ENCODE peak calls at places on chromosomes 7 and 10, in five cellular contexts. X is mesenchymal stem cell; P is fibroblast of mammary gland; Z is CD8-positive, alpha-beta memory T cell; O is Caco-2. H is an unnamed sample.

GRCh38 chr7:87223666-87224065 is 4.1 kb upstream of the TMEM243 start:
- DNase-seq in O (no peak), P (peak), X (peak), Z (no peak), H (no peak)

GRCh38 chr10:112553315-112553714 is 106.3 kb downstream of the VTI1A start:
- DNase-seq in Z (no peak), X (no peak), O (no peak), P (no peak), H (no peak)

GRCh38 chr10:49285232-49285631 is 13.7 kb upstream of the C10orf71 start:
- DNase-seq in Z (no peak), P (peak), X (no peak), O (no peak), H (no peak)

GRCh38 chr10:11853468-11853867 is 30.3 kb downstream of the PROSER2 start:
- DNase-seq in Z (no peak), P (no peak), X (no peak), O (no peak), H (no peak)

GRCh38 chr10:86585726-86586048 is 64.1 kb upstream of the WAPL start:
- DNase-seq in O (no peak), P (no peak), X (no peak), Z (no peak), H (no peak)

GRCh38 chr7:41003031-41003925 is 699.6 kb downstream of the INHBA start:
- DNase-seq in X (no peak), P (peak), Z (no peak), O (peak), H (peak)

GRCh38 chr7:1966631-1967200 is 266.0 kb downstream of the MAD1L1 start:
- DNase-seq in O (no peak), P (no peak), X (no peak), Z (no peak), H (no peak)

GRCh38 chr10:125128397-125129075 is 31.8 kb downstream of the CTBP2 start:
- DNase-seq in Z (no peak), O (no peak), X (no peak), P (peak), H (no peak)

GRCh38 chr7:87926581-87927461 is 7.2 kb upstream of the ADAM22 start:
- DNase-seq in O (peak), P (peak), Z (no peak), X (peak), H (peak)

GRCh38 chr10:31822150-31822549 is 106.5 kb downstream of the ARHGAP12 start:
- DNase-seq in Z (no peak), X (no peak), P (no peak), O (no peak), H (peak)
- H3K4me3 ChIP-seq in Z (no peak), X (no peak), P (no peak), O (no peak), H (no peak)

DNA sequence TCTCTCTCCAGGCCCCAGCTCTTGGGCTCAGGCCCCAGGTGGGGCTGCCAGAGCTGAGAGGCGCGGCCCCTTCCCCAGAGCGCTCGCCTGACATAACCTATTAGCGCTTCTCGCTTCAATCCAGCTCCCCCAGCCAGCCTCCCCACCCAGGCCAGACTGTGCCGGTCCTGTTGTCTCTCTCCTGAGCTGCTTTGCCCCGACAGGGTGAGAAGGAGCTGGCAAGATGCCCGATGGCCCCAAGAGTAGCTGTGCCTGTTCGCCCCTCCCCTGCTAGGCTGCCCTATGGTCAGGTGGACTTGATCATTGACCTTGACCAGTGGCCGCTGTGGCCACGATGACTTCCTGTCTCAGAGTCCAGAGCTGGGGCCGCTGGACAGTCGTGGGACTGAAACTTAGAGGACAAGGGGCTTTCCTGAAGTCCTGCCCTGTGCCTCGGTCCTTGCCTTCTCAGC is 9.1 kb downstream of the TMEM270 start:
- DNase-seq in O (no peak), Z (no peak), P (no peak), X (no peak), H (no peak)
- H3K4me3 ChIP-seq in O (no peak), Z (no peak), P (no peak), X (no peak), H (no peak)

DNA sequence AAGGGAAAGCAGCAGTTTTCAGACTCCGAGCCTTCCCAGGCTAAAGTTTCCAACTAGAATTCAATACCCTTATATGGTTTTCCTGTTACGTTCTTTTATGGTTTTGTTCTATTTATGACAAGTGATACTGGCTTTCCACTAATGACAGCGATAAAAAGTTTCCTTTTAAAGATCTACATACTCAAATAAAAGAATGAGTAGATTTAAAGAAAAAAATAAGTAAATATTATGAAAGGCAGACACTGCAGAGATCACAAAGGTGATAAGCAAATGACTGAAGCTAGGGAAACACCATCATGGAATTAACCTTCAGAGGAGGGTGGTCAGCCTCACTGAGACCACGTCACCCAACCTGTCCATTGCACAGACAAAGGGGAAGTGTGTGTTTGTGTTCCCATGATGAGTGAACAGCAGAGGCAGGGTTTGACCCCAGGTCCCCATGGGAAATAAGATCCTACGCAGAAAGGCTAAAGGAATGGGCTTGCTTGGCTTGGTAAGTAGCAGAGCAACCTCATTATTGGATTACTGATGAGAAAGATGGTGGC is 4.0 kb downstream of the VSIR start:
- DNase-seq in P (peak), O (no peak), Z (no peak), X (no peak), H (peak)
- H3K4me3 ChIP-seq in P (no peak), O (no peak), Z (peak), X (no peak), H (peak)

DNA sequence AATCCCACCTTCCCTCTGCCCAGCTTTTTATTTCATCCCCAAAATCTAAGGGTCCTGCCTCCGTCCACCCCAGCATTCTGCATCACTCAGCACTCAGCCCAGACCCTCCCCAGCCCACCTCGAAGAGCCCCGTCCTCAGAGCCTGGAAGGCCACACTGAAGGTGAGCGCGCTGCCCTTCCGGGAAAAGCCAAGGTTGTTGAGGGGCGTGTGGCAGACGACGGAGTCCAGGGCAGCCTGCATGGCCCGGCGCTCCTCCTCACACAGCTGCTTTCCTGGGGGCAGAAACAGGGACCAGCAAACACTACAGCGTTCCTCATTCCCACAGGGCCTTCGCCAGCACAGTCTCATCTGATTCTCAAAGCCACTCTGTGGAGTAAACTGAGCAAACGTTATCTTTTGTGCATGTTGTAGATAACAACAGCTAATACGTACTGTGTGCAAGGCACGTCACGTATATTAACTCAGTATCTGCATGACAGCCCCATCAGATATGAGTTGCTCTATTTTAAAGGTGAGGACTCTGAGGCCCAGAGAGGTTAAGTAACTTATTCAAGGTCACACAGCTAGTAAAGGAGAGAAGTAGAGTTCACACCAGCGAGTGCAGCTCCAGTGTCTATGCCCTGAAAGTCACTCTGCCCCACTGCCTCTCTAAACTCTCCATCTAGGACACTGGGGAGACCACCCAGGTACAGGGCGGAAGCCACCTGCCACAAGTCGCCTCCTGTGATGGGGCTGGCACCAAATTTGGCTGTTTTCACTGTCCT is 2.8 kb downstream of the TRAPPC14 start:
- DNase-seq in X (no peak), P (no peak), O (no peak), Z (no peak), H (no peak)
- H3K4me3 ChIP-seq in X (no peak), P (no peak), O (no peak), Z (no peak), H (no peak)

DNA sequence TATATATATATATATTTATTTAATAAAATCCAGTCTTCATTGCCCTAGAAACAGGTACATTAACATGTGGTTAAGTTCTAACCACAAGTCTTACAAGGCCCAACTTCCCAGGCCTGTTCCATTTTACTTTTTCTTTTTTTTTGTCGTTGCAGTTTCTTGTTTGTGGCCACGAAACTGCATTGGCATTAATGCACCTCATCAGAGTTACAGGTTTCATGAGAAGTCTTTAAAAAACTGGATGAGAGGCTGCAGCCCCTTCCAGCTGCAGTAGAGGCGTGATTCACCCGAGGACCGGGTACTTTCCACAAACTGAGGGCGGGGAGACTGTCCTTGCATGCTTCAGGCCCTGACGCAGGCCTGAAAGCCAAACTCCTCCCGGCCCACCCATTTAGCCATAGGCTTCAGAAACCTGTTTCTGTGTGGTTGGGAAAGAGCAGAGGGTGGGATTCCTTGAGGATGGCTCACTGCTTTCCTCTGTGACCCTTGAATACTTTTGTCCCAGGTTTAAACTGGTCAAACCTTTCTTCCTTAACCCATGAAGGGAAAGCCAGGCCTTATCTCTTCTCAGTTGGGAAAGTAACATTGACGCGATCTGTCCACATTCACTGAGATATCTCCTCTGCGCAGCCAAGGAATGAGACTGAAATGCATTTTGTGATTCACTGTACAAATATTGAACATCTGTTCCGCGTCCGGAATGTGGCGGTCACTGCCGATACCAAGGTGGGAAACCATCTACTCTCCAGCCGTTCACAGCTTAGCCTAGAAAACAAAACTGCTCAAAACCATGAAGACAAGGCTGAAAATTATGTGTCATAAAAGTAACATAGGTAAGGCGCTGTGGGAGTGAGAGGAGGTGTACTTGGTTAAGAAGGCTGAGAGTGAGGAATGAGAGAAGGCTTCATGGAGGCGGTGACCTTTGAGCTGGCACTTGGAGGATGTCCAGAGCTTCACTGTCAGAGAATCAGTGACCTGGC is 311.7 kb downstream of the GATA3 start:
- DNase-seq in O (peak), Z (peak), X (peak), P (no peak), H (peak)
- H3K4me3 ChIP-seq in O (peak), Z (no peak), X (no peak), P (no peak), H (no peak)

GRCh38 chr7:26441640-26442277 is 150.1 kb downstream of the SNX10 start:
- DNase-seq in P (no peak), X (no peak), Z (no peak), O (no peak), H (no peak)
- H3K4me3 ChIP-seq in P (no peak), X (no peak), Z (no peak), O (no peak), H (no peak)

GRCh38 chr7:55020481-55020871 is 1.7 kb downstream of the EGFR start:
- DNase-seq in Z (no peak), X (peak), O (no peak), P (peak), H (peak)
- H3K4me3 ChIP-seq in Z (no peak), X (peak), O (peak), P (peak), H (peak)

GRCh38 chr7:156516791-156517378 is 123.7 kb upstream of the RNF32 start:
- DNase-seq in P (no peak), O (no peak), X (no peak), Z (no peak), H (no peak)
- H3K4me3 ChIP-seq in P (no peak), O (peak), X (no peak), Z (no peak), H (no peak)

DNA sequence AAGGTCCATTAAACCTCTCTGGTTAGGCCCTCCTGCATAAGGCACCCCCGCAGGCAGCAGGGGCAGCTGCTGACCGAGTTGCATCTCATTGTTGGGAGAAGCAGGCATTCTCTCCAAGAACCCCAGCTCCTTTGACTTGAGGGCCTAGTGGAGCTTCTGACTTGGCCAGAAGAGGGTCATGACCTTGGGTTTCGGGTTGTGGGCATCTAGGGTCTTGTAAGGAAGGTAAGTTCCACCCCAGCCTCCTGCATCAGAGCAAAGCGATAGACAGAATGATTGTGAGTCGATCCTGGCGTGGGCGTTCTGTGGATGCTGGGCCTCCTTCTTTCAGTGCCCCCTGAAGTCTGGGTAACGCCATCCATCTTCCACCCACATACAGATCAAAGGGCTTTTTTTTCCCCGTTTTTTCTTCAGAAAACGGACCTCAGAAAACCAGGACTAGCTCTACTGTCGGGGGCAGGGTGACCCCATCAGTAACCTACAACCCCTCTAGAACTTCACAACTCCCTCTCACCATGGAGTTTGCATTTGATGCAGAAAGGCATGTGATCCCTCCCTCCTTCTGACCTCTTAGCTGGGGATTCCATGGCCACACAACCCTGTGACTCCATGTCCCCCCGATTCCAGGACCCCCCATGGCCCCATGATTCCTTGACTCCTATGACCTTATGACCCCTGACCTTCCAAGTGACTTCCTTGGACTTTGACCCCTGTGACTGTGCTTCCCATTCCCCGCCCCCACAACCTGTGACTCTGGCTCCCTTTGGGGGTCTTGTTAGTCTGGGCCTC is 3.0 kb downstream of the SEMA4G start:
- DNase-seq in P (no peak), X (no peak), O (no peak), Z (no peak), H (no peak)
- H3K4me3 ChIP-seq in P (no peak), X (no peak), O (peak), Z (no peak), H (no peak)